ENCODE peak calls at places on chromosomes 7 and 10, in eight cellular contexts. One of them, this sample, is unnamed.

GRCh38 chr7:47343056-47343455 is 238.9 kb downstream of the TNS3 start:
- DNase-seq in astrocyte of the cerebellum: no peak
- DNase-seq in A549: no peak
- DNase-seq in upper lobe of right lung: no peak
- DNase-seq in GM12865: no peak
- DNase-seq in glutamatergic neuron: no peak
- DNase-seq in PC-9: no peak
- DNase-seq in heart left ventricle: no peak
- DNase-seq in this sample: no peak

GRCh38 chr10:102452672-102453340 is 1.5 kb upstream of the C10orf95 start:
- DNase-seq in astrocyte of the cerebellum: no peak
- DNase-seq in A549: peak; percentile 47
- DNase-seq in upper lobe of right lung: no peak
- DNase-seq in GM12865: peak; percentile 38
- DNase-seq in glutamatergic neuron: no peak
- DNase-seq in PC-9: peak; percentile 43
- DNase-seq in heart left ventricle: no peak
- DNase-seq in this sample: peak; percentile 90

GRCh38 chr7:38704751-38705150 is 73.6 kb upstream of the AMPH start:
- DNase-seq in astrocyte of the cerebellum: no peak
- DNase-seq in A549: no peak
- DNase-seq in upper lobe of right lung: no peak
- DNase-seq in GM12865: no peak
- DNase-seq in glutamatergic neuron: no peak
- DNase-seq in PC-9: no peak
- DNase-seq in heart left ventricle: no peak
- DNase-seq in this sample: no peak

GRCh38 chr7:21828846-21829245 is 116.9 kb downstream of the CDCA7L start:
- DNase-seq in astrocyte of the cerebellum: no peak
- DNase-seq in A549: no peak
- DNase-seq in upper lobe of right lung: no peak
- DNase-seq in GM12865: peak; percentile 2
- DNase-seq in glutamatergic neuron: no peak
- DNase-seq in PC-9: no peak
- DNase-seq in heart left ventricle: no peak
- DNase-seq in this sample: no peak

GRCh38 chr7:155988421-155988820 is 176.2 kb upstream of the SHH start:
- DNase-seq in astrocyte of the cerebellum: no peak
- DNase-seq in A549: no peak
- DNase-seq in upper lobe of right lung: peak; percentile 62
- DNase-seq in GM12865: no peak
- DNase-seq in glutamatergic neuron: no peak
- DNase-seq in PC-9: no peak
- DNase-seq in heart left ventricle: no peak
- DNase-seq in this sample: no peak

GRCh38 chr7:130909881-130910672 is 176.1 kb upstream of the KLF14 start:
- DNase-seq in astrocyte of the cerebellum: no peak
- DNase-seq in A549: no peak
- DNase-seq in upper lobe of right lung: no peak
- DNase-seq in GM12865: no peak
- DNase-seq in glutamatergic neuron: no peak
- DNase-seq in PC-9: no peak
- DNase-seq in heart left ventricle: no peak
- DNase-seq in this sample: peak; percentile 25

GRCh38 chr10:11345224-11346054 is 266.0 kb downstream of the USP6NL start:
- DNase-seq in astrocyte of the cerebellum: no peak
- DNase-seq in A549: peak; percentile 60
- DNase-seq in upper lobe of right lung: peak; percentile 68
- DNase-seq in GM12865: peak; percentile 60
- DNase-seq in glutamatergic neuron: no peak
- DNase-seq in PC-9: no peak
- DNase-seq in heart left ventricle: no peak
- DNase-seq in this sample: peak; percentile 56

GRCh38 chr10:61617180-61617579 is 45.5 kb upstream of the CABCOCO1 start:
- DNase-seq in astrocyte of the cerebellum: no peak
- DNase-seq in A549: no peak
- DNase-seq in upper lobe of right lung: no peak
- DNase-seq in GM12865: no peak
- DNase-seq in glutamatergic neuron: no peak
- DNase-seq in PC-9: no peak
- DNase-seq in heart left ventricle: no peak
- DNase-seq in this sample: no peak

GRCh38 chr10:4372601-4373000 is 453.4 kb upstream of the AKR1E2 start:
- DNase-seq in astrocyte of the cerebellum: peak; percentile 99
- DNase-seq in A549: no peak
- DNase-seq in upper lobe of right lung: no peak
- DNase-seq in GM12865: no peak
- DNase-seq in glutamatergic neuron: no peak
- DNase-seq in PC-9: no peak
- DNase-seq in heart left ventricle: peak; percentile 35
- DNase-seq in this sample: no peak

GRCh38 chr7:82726038-82726800 is 282.6 kb upstream of the CACNA2D1 start:
- DNase-seq in astrocyte of the cerebellum: peak; percentile 55
- DNase-seq in A549: no peak
- DNase-seq in upper lobe of right lung: no peak
- DNase-seq in GM12865: no peak
- DNase-seq in glutamatergic neuron: no peak
- DNase-seq in PC-9: no peak
- DNase-seq in heart left ventricle: no peak
- DNase-seq in this sample: no peak

GRCh38 chr7:24783731-24784130 is 26.5 kb upstream of the GSDME start:
- DNase-seq in astrocyte of the cerebellum: no peak
- DNase-seq in A549: no peak
- DNase-seq in upper lobe of right lung: no peak
- DNase-seq in GM12865: no peak
- DNase-seq in glutamatergic neuron: no peak
- DNase-seq in PC-9: no peak
- DNase-seq in heart left ventricle: no peak
- DNase-seq in this sample: no peak

GRCh38 chr7:155580367-155580766 is 34.0 kb upstream of the CNPY1 start:
- DNase-seq in astrocyte of the cerebellum: no peak
- DNase-seq in A549: no peak
- DNase-seq in upper lobe of right lung: no peak
- DNase-seq in GM12865: no peak
- DNase-seq in glutamatergic neuron: no peak
- DNase-seq in PC-9: no peak
- DNase-seq in heart left ventricle: no peak
- DNase-seq in this sample: peak; percentile 84

DNA sequence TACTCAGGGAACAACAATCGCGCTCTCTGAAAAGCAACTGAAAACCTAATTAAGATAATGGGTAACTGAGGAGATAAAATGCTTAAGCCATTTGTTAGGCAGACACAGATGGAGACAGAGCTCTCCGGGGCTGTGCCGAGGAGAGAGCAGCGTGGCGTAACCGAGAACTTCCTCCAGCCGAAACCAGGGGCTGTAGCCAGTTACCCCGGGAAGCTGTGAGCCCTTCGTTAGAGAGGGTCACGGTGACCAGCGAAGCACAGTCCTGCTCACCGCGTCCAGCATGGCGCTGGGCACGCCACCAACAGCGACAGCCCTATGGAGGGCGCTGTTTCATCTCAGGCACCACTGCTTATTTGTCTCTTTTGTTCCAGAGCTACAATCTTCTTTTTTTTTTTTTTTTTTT is 16.1 kb downstream of the PAPOLB start:
- DNase-seq in astrocyte of the cerebellum: no peak
- DNase-seq in A549: no peak
- DNase-seq in upper lobe of right lung: peak; percentile 48
- DNase-seq in GM12865: no peak
- DNase-seq in glutamatergic neuron: peak; percentile 74
- DNase-seq in PC-9: no peak
- DNase-seq in heart left ventricle: no peak
- DNase-seq in this sample: no peak
- TF ChIP-seq CTCF in astrocyte of the cerebellum: peak; percentile 7
- TF ChIP-seq CTCF in A549: no peak
- TF ChIP-seq CTCF in upper lobe of right lung: peak; percentile 21
- TF ChIP-seq CTCF in GM12865: no peak
- TF ChIP-seq CTCF in glutamatergic neuron: peak; percentile 57
- TF ChIP-seq CTCF in PC-9: no peak
- TF ChIP-seq CTCF in heart left ventricle: no peak
- TF ChIP-seq CTCF in this sample: peak; percentile 23

GRCh38 chr7:8590225-8590624 is 156.8 kb downstream of the NXPH1 start:
- DNase-seq in astrocyte of the cerebellum: no peak
- DNase-seq in A549: no peak
- DNase-seq in upper lobe of right lung: no peak
- DNase-seq in GM12865: no peak
- DNase-seq in glutamatergic neuron: no peak
- DNase-seq in PC-9: no peak
- DNase-seq in heart left ventricle: no peak
- DNase-seq in this sample: no peak

GRCh38 chr7:8594115-8594514 is 160.7 kb downstream of the NXPH1 start:
- DNase-seq in astrocyte of the cerebellum: no peak
- DNase-seq in A549: no peak
- DNase-seq in upper lobe of right lung: no peak
- DNase-seq in GM12865: peak; percentile 25
- DNase-seq in glutamatergic neuron: no peak
- DNase-seq in PC-9: no peak
- DNase-seq in heart left ventricle: no peak
- DNase-seq in this sample: no peak

GRCh38 chr7:8590791-8591190 is 157.4 kb downstream of the NXPH1 start:
- DNase-seq in astrocyte of the cerebellum: no peak
- DNase-seq in A549: no peak
- DNase-seq in upper lobe of right lung: no peak
- DNase-seq in GM12865: no peak
- DNase-seq in glutamatergic neuron: no peak
- DNase-seq in PC-9: no peak
- DNase-seq in heart left ventricle: no peak
- DNase-seq in this sample: no peak

DNA sequence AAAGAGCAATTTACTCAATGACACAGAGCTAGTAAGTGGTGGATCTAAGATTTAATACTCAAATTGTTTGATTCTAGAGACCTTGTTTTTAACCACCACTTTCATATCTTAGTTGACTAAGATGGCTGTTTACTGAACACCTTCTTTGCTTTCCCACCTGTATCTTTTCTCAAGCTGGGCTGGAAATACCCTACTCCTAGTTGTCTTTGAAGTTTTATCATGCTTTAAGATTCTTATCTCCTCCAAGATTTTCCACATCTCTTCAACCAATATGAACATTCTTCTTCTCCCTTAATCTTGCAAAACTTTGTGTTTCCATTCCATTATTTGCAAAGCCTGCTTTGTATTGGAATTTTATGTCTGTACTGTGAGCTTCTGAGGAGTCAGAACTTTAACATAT is 157.9 kb downstream of the NXPH1 start:
- DNase-seq in astrocyte of the cerebellum: no peak
- DNase-seq in A549: no peak
- DNase-seq in upper lobe of right lung: no peak
- DNase-seq in GM12865: no peak
- DNase-seq in glutamatergic neuron: no peak
- DNase-seq in PC-9: no peak
- DNase-seq in heart left ventricle: no peak
- DNase-seq in this sample: no peak
- TF ChIP-seq CTCF in astrocyte of the cerebellum: no peak
- TF ChIP-seq CTCF in A549: no peak
- TF ChIP-seq CTCF in upper lobe of right lung: no peak
- TF ChIP-seq CTCF in GM12865: no peak
- TF ChIP-seq CTCF in glutamatergic neuron: no peak
- TF ChIP-seq CTCF in PC-9: no peak
- TF ChIP-seq CTCF in heart left ventricle: no peak
- TF ChIP-seq CTCF in this sample: no peak

GRCh38 chr7:99614495-99614894 is 2.3 kb upstream of the ZSCAN25 start:
- DNase-seq in astrocyte of the cerebellum: no peak
- DNase-seq in A549: no peak
- DNase-seq in upper lobe of right lung: no peak
- DNase-seq in GM12865: no peak
- DNase-seq in glutamatergic neuron: no peak
- DNase-seq in PC-9: no peak
- DNase-seq in heart left ventricle: no peak
- DNase-seq in this sample: no peak

GRCh38 chr7:99618726-99619125 is 2.0 kb downstream of the ZSCAN25 start:
- DNase-seq in astrocyte of the cerebellum: no peak
- DNase-seq in A549: peak; percentile 15
- DNase-seq in upper lobe of right lung: no peak
- DNase-seq in GM12865: no peak
- DNase-seq in glutamatergic neuron: no peak
- DNase-seq in PC-9: peak; percentile 75
- DNase-seq in heart left ventricle: no peak
- DNase-seq in this sample: no peak

GRCh38 chr7:99615989-99616358 is 772 bp upstream of the ZSCAN25 start:
- DNase-seq in astrocyte of the cerebellum: no peak
- DNase-seq in A549: no peak
- DNase-seq in upper lobe of right lung: no peak
- DNase-seq in GM12865: no peak
- DNase-seq in glutamatergic neuron: no peak
- DNase-seq in PC-9: no peak
- DNase-seq in heart left ventricle: no peak
- DNase-seq in this sample: no peak

GRCh38 chr7:99617187-99617781 is 538 bp downstream of the ZSCAN25 start:
- DNase-seq in astrocyte of the cerebellum: no peak
- DNase-seq in A549: no peak
- DNase-seq in upper lobe of right lung: no peak
- DNase-seq in GM12865: no peak
- DNase-seq in glutamatergic neuron: no peak
- DNase-seq in PC-9: no peak
- DNase-seq in heart left ventricle: no peak
- DNase-seq in this sample: no peak

GRCh38 chr7:99616359-99617186 is at the start of gene ZSCAN25:
- DNase-seq in astrocyte of the cerebellum: peak; percentile 79
- DNase-seq in A549: peak; percentile 97
- DNase-seq in upper lobe of right lung: peak; percentile 94
- DNase-seq in GM12865: peak; percentile 96
- DNase-seq in glutamatergic neuron: peak; percentile 93
- DNase-seq in PC-9: peak; percentile 79
- DNase-seq in heart left ventricle: peak; percentile 83
- DNase-seq in this sample: peak; percentile 93
- TF ChIP-seq CTCF in astrocyte of the cerebellum: peak; percentile 38
- TF ChIP-seq CTCF in A549: peak; percentile 67
- TF ChIP-seq CTCF in upper lobe of right lung: peak; percentile 41
- TF ChIP-seq CTCF in GM12865: peak; percentile 47
- TF ChIP-seq CTCF in glutamatergic neuron: peak; percentile 47
- TF ChIP-seq CTCF in PC-9: peak; percentile 60
- TF ChIP-seq CTCF in heart left ventricle: peak; percentile 46
- TF ChIP-seq CTCF in this sample: no peak

GRCh38 chr7:26858229-26858568 is 6.2 kb downstream of the SKAP2 start:
- DNase-seq in astrocyte of the cerebellum: no peak
- DNase-seq in A549: no peak
- DNase-seq in upper lobe of right lung: no peak
- DNase-seq in GM12865: no peak
- DNase-seq in glutamatergic neuron: no peak
- DNase-seq in PC-9: no peak
- DNase-seq in heart left ventricle: no peak
- DNase-seq in this sample: no peak

GRCh38 chr7:26859720-26860119 is 4.7 kb downstream of the SKAP2 start:
- DNase-seq in astrocyte of the cerebellum: no peak
- DNase-seq in A549: no peak
- DNase-seq in upper lobe of right lung: no peak
- DNase-seq in GM12865: no peak
- DNase-seq in glutamatergic neuron: no peak
- DNase-seq in PC-9: no peak
- DNase-seq in heart left ventricle: no peak
- DNase-seq in this sample: no peak

GRCh38 chr7:26861050-26861449 is 3.3 kb downstream of the SKAP2 start:
- DNase-seq in astrocyte of the cerebellum: no peak
- DNase-seq in A549: no peak
- DNase-seq in upper lobe of right lung: no peak
- DNase-seq in GM12865: no peak
- DNase-seq in glutamatergic neuron: no peak
- DNase-seq in PC-9: no peak
- DNase-seq in heart left ventricle: no peak
- DNase-seq in this sample: no peak

GRCh38 chr7:26858735-26859134 is 5.7 kb downstream of the SKAP2 start:
- DNase-seq in astrocyte of the cerebellum: no peak
- DNase-seq in A549: no peak
- DNase-seq in upper lobe of right lung: no peak
- DNase-seq in GM12865: no peak
- DNase-seq in glutamatergic neuron: no peak
- DNase-seq in PC-9: no peak
- DNase-seq in heart left ventricle: no peak
- DNase-seq in this sample: no peak

GRCh38 chr7:26860361-26860760 is 4.0 kb downstream of the SKAP2 start:
- DNase-seq in astrocyte of the cerebellum: no peak
- DNase-seq in A549: peak; percentile 71
- DNase-seq in upper lobe of right lung: no peak
- DNase-seq in GM12865: no peak
- DNase-seq in glutamatergic neuron: no peak
- DNase-seq in PC-9: peak; percentile 72
- DNase-seq in heart left ventricle: no peak
- DNase-seq in this sample: no peak
- TF ChIP-seq CTCF in astrocyte of the cerebellum: no peak
- TF ChIP-seq CTCF in A549: peak; percentile 66
- TF ChIP-seq CTCF in upper lobe of right lung: no peak
- TF ChIP-seq CTCF in GM12865: no peak
- TF ChIP-seq CTCF in glutamatergic neuron: no peak
- TF ChIP-seq CTCF in PC-9: peak; percentile 74
- TF ChIP-seq CTCF in heart left ventricle: no peak
- TF ChIP-seq CTCF in this sample: no peak